ENCODE peak calls at places on chromosomes 4 and X, in five cellular contexts. P, U, Q, G and R are unnamed samples.

GRCh38 chrX:119690921-119691716 is 1.8 kb downstream of the SEPTIN6 start:
- DNase-seq in G (no peak), Q (no peak), P (no peak), U (no peak), R (no peak)

GRCh38 chr4:174669278-174669677 is 147.0 kb upstream of the HPGD start:
- DNase-seq in U (no peak), Q (no peak), G (peak; percentile 86), P (no peak), R (no peak)

GRCh38 chrX:19839770-19840254 is 47.6 kb downstream of the SH3KBP1 start:
- DNase-seq in U (no peak), P (peak; percentile 7), G (no peak), Q (no peak), R (no peak)

GRCh38 chr4:124118061-124118460 is 594.5 kb downstream of the ANKRD50 start:
- DNase-seq in Q (no peak), P (no peak), U (no peak), G (no peak), R (no peak)

GRCh38 chr4:126799971-126800722 is 832.6 kb upstream of the INTU start:
- DNase-seq in P (no peak), G (peak; percentile 57), Q (no peak), U (no peak), R (no peak)

GRCh38 chr4:183634086-183634485 is 24.9 kb downstream of the RWDD4 start:
- DNase-seq in P (no peak), U (no peak), Q (no peak), G (no peak), R (no peak)

GRCh38 chr4:1976416-1977352 is 32.1 kb downstream of the NELFA start:
- DNase-seq in Q (no peak), U (no peak), P (no peak), G (no peak), R (no peak)

GRCh38 chr4:87038837-87039715 is 104.3 kb downstream of the AFF1 start:
- DNase-seq in P (no peak), U (no peak), Q (peak; percentile 52), G (peak; percentile 91), R (no peak)

GRCh38 chr4:154231796-154232478 is 259.7 kb downstream of the DCHS2 start:
- DNase-seq in Q (no peak), P (no peak), G (no peak), U (no peak), R (no peak)

GRCh38 chrX:150405576-150405975 is 42.5 kb downstream of the MAMLD1 start:
- DNase-seq in G (no peak), U (no peak), Q (peak; percentile 29), P (no peak), R (no peak)
- TF ChIP-seq CTCF in G (peak; percentile 27), U (no peak), Q (no peak), P (no peak), R (no peak)

GRCh38 chr4:70359115-70359661 is 1.4 kb upstream of the SMR3A start:
- DNase-seq in P (no peak), U (no peak), G (no peak), Q (no peak), R (no peak)
- TF ChIP-seq CTCF in P (no peak), U (no peak), G (no peak), Q (no peak), R (no peak)

GRCh38 chrX:103488332-103488731 is 31.0 kb downstream of the RAB40A start:
- DNase-seq in G (peak; percentile 26), U (no peak), P (no peak), Q (no peak), R (no peak)
- TF ChIP-seq CTCF in G (peak; percentile 58), U (no peak), P (peak; percentile 62), Q (no peak), R (no peak)

DNA sequence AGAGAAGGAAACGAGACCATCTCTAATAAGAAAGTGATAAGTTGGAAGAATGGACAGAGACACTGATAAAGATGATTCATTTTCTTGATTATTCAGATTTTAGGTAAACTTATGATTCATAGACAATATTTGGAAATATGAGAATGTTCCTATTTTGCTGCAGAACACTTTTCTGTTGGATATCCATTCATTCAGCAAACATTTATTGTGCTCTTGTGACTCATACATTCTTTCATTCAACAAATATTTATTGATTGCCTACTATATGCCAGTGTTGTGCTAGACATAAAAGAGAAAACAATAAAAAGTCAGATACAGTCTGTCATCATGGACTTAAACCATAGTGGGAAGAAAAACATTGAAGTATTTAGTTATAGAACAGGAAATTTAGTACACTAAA is 1232.0 kb downstream of the STIM2 start:
- DNase-seq in Q (no peak), G (no peak), U (no peak), P (no peak), R (no peak)
- TF ChIP-seq CTCF in Q (no peak), G (no peak), U (no peak), P (no peak), R (no peak)

DNA sequence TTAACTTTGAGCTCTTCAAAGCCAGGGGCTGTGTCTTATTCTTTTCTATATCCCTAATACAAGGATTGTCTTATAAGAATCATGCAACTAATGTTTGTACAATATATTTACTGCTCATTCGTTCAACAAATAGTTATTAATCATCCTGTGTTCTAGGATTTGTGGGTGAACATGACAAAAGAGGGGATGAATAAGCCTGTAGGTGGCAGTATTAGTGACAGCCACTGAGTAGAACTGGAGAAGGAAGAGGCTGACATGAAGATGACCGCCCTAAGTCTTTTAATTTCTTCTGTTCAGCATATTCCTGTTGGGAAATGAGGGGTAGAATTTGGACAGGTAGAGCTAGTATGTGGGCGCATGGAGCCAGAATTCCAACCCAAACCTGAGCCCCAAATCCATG is 11.9 kb upstream of the LINC00632 start:
- DNase-seq in P (no peak), Q (no peak), G (no peak), U (no peak), R (no peak)
- TF ChIP-seq CTCF in P (peak; percentile 36), Q (no peak), G (peak; percentile 24), U (no peak), R (no peak)

GRCh38 chr4:115042496-115042895 is 70.9 kb downstream of the NDST4 start:
- DNase-seq in Q (peak; percentile 16), G (no peak), U (no peak), P (no peak), R (no peak)
- TF ChIP-seq CTCF in Q (peak; percentile 41), G (peak; percentile 39), U (no peak), P (no peak), R (no peak)